ENCODE peak calls at places on chromosomes 3 and 15, in seven cellular contexts. One of them, this sample, is unnamed.

GRCh38 chr3:55453871-55454496 is 33.1 kb downstream of the WNT5A start:
- DNase-seq in heart left ventricle: no peak
- DNase-seq in thyroid gland: no peak
- DNase-seq in kidney epithelial cell: peak; percentile 19
- DNase-seq in psoas muscle: no peak
- DNase-seq in cardiac muscle cell: no peak
- DNase-seq in stomach: no peak
- DNase-seq in this sample: no peak

GRCh38 chr3:36890261-36890660 is 54.6 kb downstream of the TRANK1 start:
- DNase-seq in heart left ventricle: no peak
- DNase-seq in kidney epithelial cell: no peak
- DNase-seq in stomach: no peak
- DNase-seq in cardiac muscle cell: no peak
- DNase-seq in thyroid gland: no peak
- DNase-seq in psoas muscle: no peak
- DNase-seq in this sample: no peak

GRCh38 chr3:141876891-141877561 is 583 bp downstream of the ATP1B3 start:
- DNase-seq in psoas muscle: peak; percentile 63
- DNase-seq in cardiac muscle cell: peak; percentile 64
- DNase-seq in thyroid gland: peak; percentile 82
- DNase-seq in stomach: peak; percentile 61
- DNase-seq in kidney epithelial cell: no peak
- DNase-seq in heart left ventricle: peak; percentile 61
- DNase-seq in this sample: peak; percentile 57

GRCh38 chr3:40306336-40306735 is 3.2 kb upstream of the EIF1B start:
- DNase-seq in kidney epithelial cell: no peak
- DNase-seq in thyroid gland: no peak
- DNase-seq in stomach: no peak
- DNase-seq in psoas muscle: no peak
- DNase-seq in cardiac muscle cell: no peak
- DNase-seq in heart left ventricle: no peak
- DNase-seq in this sample: no peak

GRCh38 chr3:121698914-121699313 is 38.2 kb upstream of the HCLS1 start:
- DNase-seq in thyroid gland: peak; percentile 17
- DNase-seq in stomach: no peak
- DNase-seq in psoas muscle: no peak
- DNase-seq in cardiac muscle cell: no peak
- DNase-seq in heart left ventricle: no peak
- DNase-seq in kidney epithelial cell: no peak
- DNase-seq in this sample: no peak

GRCh38 chr15:88635343-88635742 is 3.5 kb upstream of the ISG20 start:
- DNase-seq in thyroid gland: no peak
- DNase-seq in kidney epithelial cell: no peak
- DNase-seq in cardiac muscle cell: no peak
- DNase-seq in stomach: no peak
- DNase-seq in psoas muscle: no peak
- DNase-seq in heart left ventricle: no peak
- DNase-seq in this sample: no peak

GRCh38 chr3:167876603-167877325 is 141.2 kb downstream of the SERPINI1 start:
- DNase-seq in cardiac muscle cell: no peak
- DNase-seq in thyroid gland: no peak
- DNase-seq in heart left ventricle: no peak
- DNase-seq in psoas muscle: no peak
- DNase-seq in stomach: no peak
- DNase-seq in kidney epithelial cell: peak; percentile 48
- DNase-seq in this sample: no peak

GRCh38 chr3:37197810-37198371 is 23.5 kb upstream of the LRRFIP2 start:
- DNase-seq in kidney epithelial cell: no peak
- DNase-seq in cardiac muscle cell: no peak
- DNase-seq in psoas muscle: no peak
- DNase-seq in heart left ventricle: no peak
- DNase-seq in thyroid gland: no peak
- DNase-seq in stomach: no peak
- DNase-seq in this sample: no peak

GRCh38 chr3:178436773-178437172 is 99.5 kb upstream of the KCNMB2 start:
- DNase-seq in psoas muscle: no peak
- DNase-seq in stomach: no peak
- DNase-seq in thyroid gland: peak; percentile 4
- DNase-seq in cardiac muscle cell: peak; percentile 32
- DNase-seq in heart left ventricle: no peak
- DNase-seq in kidney epithelial cell: no peak
- DNase-seq in this sample: no peak

GRCh38 chr3:131630812-131631211 is 128.0 kb upstream of the MRPL3 start:
- DNase-seq in cardiac muscle cell: no peak
- DNase-seq in heart left ventricle: no peak
- DNase-seq in stomach: no peak
- DNase-seq in psoas muscle: no peak
- DNase-seq in thyroid gland: no peak
- DNase-seq in kidney epithelial cell: no peak
- DNase-seq in this sample: no peak

GRCh38 chr3:32859604-32860237 is 41.9 kb downstream of the TRIM71 start:
- DNase-seq in heart left ventricle: no peak
- DNase-seq in cardiac muscle cell: no peak
- DNase-seq in thyroid gland: no peak
- DNase-seq in kidney epithelial cell: no peak
- DNase-seq in psoas muscle: no peak
- DNase-seq in stomach: no peak
- DNase-seq in this sample: no peak

GRCh38 chr3:192171213-192171612 is 556.1 kb downstream of the FGF12 start:
- DNase-seq in stomach: no peak
- DNase-seq in kidney epithelial cell: no peak
- DNase-seq in heart left ventricle: no peak
- DNase-seq in thyroid gland: no peak
- DNase-seq in psoas muscle: no peak
- DNase-seq in cardiac muscle cell: no peak
- DNase-seq in this sample: no peak
- TF ChIP-seq CTCF in stomach: no peak
- TF ChIP-seq CTCF in kidney epithelial cell: no peak
- TF ChIP-seq CTCF in heart left ventricle: no peak
- TF ChIP-seq CTCF in thyroid gland: no peak
- TF ChIP-seq CTCF in psoas muscle: no peak
- TF ChIP-seq CTCF in cardiac muscle cell: no peak
- TF ChIP-seq CTCF in this sample: no peak

GRCh38 chr3:45832691-45833090 is 9.2 kb downstream of the LZTFL1 start:
- DNase-seq in thyroid gland: no peak
- DNase-seq in heart left ventricle: no peak
- DNase-seq in kidney epithelial cell: no peak
- DNase-seq in stomach: no peak
- DNase-seq in cardiac muscle cell: peak; percentile 25
- DNase-seq in psoas muscle: no peak
- DNase-seq in this sample: peak; percentile 50
- TF ChIP-seq CTCF in thyroid gland: peak; percentile 9
- TF ChIP-seq CTCF in heart left ventricle: peak; percentile 22
- TF ChIP-seq CTCF in kidney epithelial cell: peak; percentile 51
- TF ChIP-seq CTCF in stomach: no peak
- TF ChIP-seq CTCF in cardiac muscle cell: no peak
- TF ChIP-seq CTCF in psoas muscle: peak; percentile 55
- TF ChIP-seq CTCF in this sample: peak; percentile 34

DNA sequence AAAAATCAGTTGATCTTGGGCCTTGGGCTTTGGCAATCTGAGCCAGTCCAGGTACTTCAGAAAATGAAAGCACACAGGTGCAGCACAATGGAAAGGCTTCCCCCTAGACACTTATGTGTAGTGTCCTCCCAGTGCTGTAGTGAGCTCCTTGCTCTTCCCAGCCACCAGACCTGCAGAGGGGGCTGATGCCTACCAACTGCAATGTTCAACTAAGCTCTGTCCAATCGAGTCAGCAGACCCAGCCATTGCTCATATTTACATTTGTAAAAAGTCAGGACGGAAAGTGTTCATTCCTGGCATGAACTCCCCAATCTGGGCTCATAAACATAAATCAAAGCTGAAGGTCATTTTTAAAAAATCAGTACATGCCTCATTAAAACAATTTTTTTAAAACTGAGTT is 73.0 kb downstream of the FOXP1 start:
- DNase-seq in heart left ventricle: no peak
- DNase-seq in thyroid gland: no peak
- DNase-seq in psoas muscle: no peak
- DNase-seq in kidney epithelial cell: no peak
- DNase-seq in cardiac muscle cell: no peak
- DNase-seq in stomach: no peak
- DNase-seq in this sample: no peak
- TF ChIP-seq CTCF in heart left ventricle: no peak
- TF ChIP-seq CTCF in thyroid gland: no peak
- TF ChIP-seq CTCF in psoas muscle: no peak
- TF ChIP-seq CTCF in kidney epithelial cell: peak; percentile 32
- TF ChIP-seq CTCF in cardiac muscle cell: peak; percentile 26
- TF ChIP-seq CTCF in stomach: no peak
- TF ChIP-seq CTCF in this sample: no peak

GRCh38 chr3:143952569-143953069 is 19.0 kb upstream of the DIPK2A start:
- DNase-seq in kidney epithelial cell: no peak
- DNase-seq in thyroid gland: no peak
- DNase-seq in stomach: no peak
- DNase-seq in heart left ventricle: no peak
- DNase-seq in psoas muscle: no peak
- DNase-seq in cardiac muscle cell: no peak
- DNase-seq in this sample: no peak
- TF ChIP-seq CTCF in kidney epithelial cell: no peak
- TF ChIP-seq CTCF in thyroid gland: no peak
- TF ChIP-seq CTCF in stomach: no peak
- TF ChIP-seq CTCF in heart left ventricle: no peak
- TF ChIP-seq CTCF in psoas muscle: no peak
- TF ChIP-seq CTCF in cardiac muscle cell: no peak
- TF ChIP-seq CTCF in this sample: no peak

GRCh38 chr15:69410290-69410874 is 3.8 kb upstream of the KIF23 start:
- DNase-seq in heart left ventricle: peak; percentile 54
- DNase-seq in thyroid gland: peak; percentile 37
- DNase-seq in kidney epithelial cell: no peak
- DNase-seq in stomach: no peak
- DNase-seq in psoas muscle: no peak
- DNase-seq in cardiac muscle cell: peak; percentile 44
- DNase-seq in this sample: peak; percentile 78
- TF ChIP-seq CTCF in heart left ventricle: peak; percentile 18
- TF ChIP-seq CTCF in thyroid gland: peak; percentile 28
- TF ChIP-seq CTCF in kidney epithelial cell: peak; percentile 75
- TF ChIP-seq CTCF in stomach: no peak
- TF ChIP-seq CTCF in psoas muscle: peak; percentile 24
- TF ChIP-seq CTCF in cardiac muscle cell: peak; percentile 14
- TF ChIP-seq CTCF in this sample: no peak

GRCh38 chr3:53919741-53920140 is 28.1 kb upstream of the SELENOK start:
- DNase-seq in stomach: no peak
- DNase-seq in kidney epithelial cell: no peak
- DNase-seq in cardiac muscle cell: no peak
- DNase-seq in heart left ventricle: no peak
- DNase-seq in thyroid gland: no peak
- DNase-seq in psoas muscle: no peak
- DNase-seq in this sample: no peak

GRCh38 chr3:53921296-53921695 is 29.6 kb upstream of the SELENOK start:
- DNase-seq in kidney epithelial cell: no peak
- DNase-seq in psoas muscle: no peak
- DNase-seq in cardiac muscle cell: no peak
- DNase-seq in thyroid gland: peak; percentile 32
- DNase-seq in heart left ventricle: no peak
- DNase-seq in stomach: no peak
- DNase-seq in this sample: no peak
- TF ChIP-seq CTCF in kidney epithelial cell: peak; percentile 52
- TF ChIP-seq CTCF in psoas muscle: no peak
- TF ChIP-seq CTCF in cardiac muscle cell: peak; percentile 56
- TF ChIP-seq CTCF in thyroid gland: peak; percentile 59
- TF ChIP-seq CTCF in heart left ventricle: peak; percentile 35
- TF ChIP-seq CTCF in stomach: no peak
- TF ChIP-seq CTCF in this sample: no peak

DNA sequence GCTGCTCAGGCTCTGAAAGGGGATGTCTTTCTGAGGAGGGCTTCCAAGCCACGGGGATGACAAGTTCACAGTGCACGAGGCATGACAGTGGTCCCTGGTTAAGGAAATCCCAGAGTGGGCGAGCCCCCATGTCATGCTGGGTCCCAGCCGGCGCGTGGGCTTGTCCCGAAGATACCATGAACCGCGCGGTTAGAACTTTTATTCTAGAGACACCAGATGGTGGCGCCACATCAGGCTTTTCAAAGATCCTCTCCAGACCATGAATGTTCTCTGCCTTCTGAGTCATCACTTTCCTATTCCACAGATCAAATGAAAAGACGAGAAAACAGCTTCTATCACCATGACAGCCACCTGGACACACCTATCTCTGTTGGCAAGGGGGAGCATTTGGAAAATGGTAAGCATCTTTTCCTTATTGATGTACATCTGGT is 227.8 kb upstream of the LYSMD4 start:
- DNase-seq in psoas muscle: no peak
- DNase-seq in kidney epithelial cell: no peak
- DNase-seq in stomach: no peak
- DNase-seq in thyroid gland: peak; percentile 42
- DNase-seq in cardiac muscle cell: peak; percentile 20
- DNase-seq in heart left ventricle: no peak
- DNase-seq in this sample: no peak
- TF ChIP-seq CTCF in psoas muscle: peak; percentile 25
- TF ChIP-seq CTCF in kidney epithelial cell: no peak
- TF ChIP-seq CTCF in stomach: no peak
- TF ChIP-seq CTCF in thyroid gland: peak; percentile 32
- TF ChIP-seq CTCF in cardiac muscle cell: peak; percentile 51
- TF ChIP-seq CTCF in heart left ventricle: peak; percentile 43
- TF ChIP-seq CTCF in this sample: no peak